ENCODE peak calls at places on chromosome 12, in ten cellular contexts. P is kidney, F is osteoblast, D is heart left ventricle, B is aorta, V is NCI-H510A, E is nucleus accumbens, Q is mesenchymal stem cell, C is GOT3, K is nephron progenitor cell. M is an unnamed sample.

GRCh38 chr12:10331642-10332239 is 24.1 kb downstream of the KLRD1 start:
- DNase-seq in Q (peak), V (peak), P (no peak), F (peak), E (no peak), C (no peak), K (peak), B (no peak), D (no peak), M (peak)

GRCh38 chr12:27635349-27635972 is 60.8 kb upstream of the REP15 start:
- DNase-seq in D (no peak), P (no peak), K (no peak), C (no peak), F (peak), B (no peak), E (no peak), V (no peak), Q (peak), M (peak)

GRCh38 chr12:44654641-44655625 is 221.2 kb downstream of the NELL2 start:
- DNase-seq in D (no peak), P (peak), E (no peak), B (no peak), K (peak), Q (no peak), V (no peak), C (no peak), F (peak), M (no peak)

GRCh38 chr12:103495783-103496456 is at the start of gene C12orf42:
- DNase-seq in D (no peak), V (peak), C (no peak), Q (peak), K (peak), B (no peak), E (peak), F (peak), P (peak), M (peak)

GRCh38 chr12:1391722-1392121 is 202.7 kb downstream of the FBXL14 start:
- DNase-seq in C (no peak), V (no peak), D (no peak), Q (no peak), B (no peak), P (no peak), F (no peak), E (no peak), K (peak), M (peak)

GRCh38 chr12:6890789-6891624 is 13.6 kb upstream of the LRRC23 start:
- DNase-seq in C (peak), D (peak), Q (peak), F (peak), B (peak), E (peak), K (peak), P (peak), V (peak), M (peak)

GRCh38 chr12:94560416-94561221 is 89.7 kb downstream of the TMCC3 start:
- DNase-seq in D (no peak), P (peak), E (peak), B (no peak), V (no peak), Q (no peak), F (peak), K (no peak), C (no peak), M (peak)

GRCh38 chr12:127310548-127310947 is 956.4 kb upstream of the TMEM132C start:
- DNase-seq in F (no peak), E (no peak), P (no peak), K (no peak), V (no peak), B (no peak), D (no peak), C (no peak), Q (no peak), M (no peak)

GRCh38 chr12:47867496-47867941 is 37.3 kb downstream of the VDR start:
- DNase-seq in P (no peak), K (no peak), E (no peak), Q (peak), V (no peak), D (no peak), B (no peak), C (no peak), F (peak), M (peak)

GRCh38 chr12:116456683-116457082 is 102.5 kb upstream of the MAP1LC3B2 start:
- DNase-seq in E (no peak), P (peak), D (no peak), C (no peak), B (no peak), F (peak), V (no peak), K (no peak), Q (peak), M (no peak)

GRCh38 chr12:65885312-65885711 is 61.0 kb downstream of the HMGA2 start:
- DNase-seq in K (no peak), E (no peak), Q (no peak), D (no peak), V (no peak), P (no peak), C (no peak), F (peak), B (no peak), M (no peak)

GRCh38 chr12:24798335-24798734 is 150.6 kb downstream of the BCAT1 start:
- DNase-seq in E (no peak), D (no peak), K (no peak), C (no peak), Q (no peak), V (no peak), B (no peak), F (no peak), P (no peak), M (no peak)

GRCh38 chr12:123267991-123268843 is 3.4 kb downstream of the CDK2AP1 start:
- DNase-seq in F (peak), K (no peak), P (peak), E (peak), D (peak), V (peak), B (peak), C (no peak), Q (no peak), M (peak)

GRCh38 chr12:71955946-71956345 is 17.3 kb downstream of the TPH2 start:
- DNase-seq in Q (peak), K (no peak), E (no peak), F (no peak), V (no peak), D (no peak), B (no peak), P (no peak), C (no peak), M (no peak)

GRCh38 chr12:15682826-15683225 is 106.4 kb downstream of the EPS8 start:
- DNase-seq in V (no peak), Q (peak), K (no peak), E (no peak), C (no peak), D (no peak), F (no peak), P (no peak), B (no peak), M (no peak)

GRCh38 chr12:54415223-54415929 is 3.7 kb downstream of the ITGA5 start:
- DNase-seq in P (no peak), C (no peak), Q (no peak), V (no peak), B (no peak), F (peak), K (no peak), E (no peak), D (no peak), M (no peak)

GRCh38 chr12:70842136-70842535 is 78.4 kb downstream of the PTPRR start:
- DNase-seq in P (no peak), Q (no peak), K (no peak), C (no peak), F (no peak), B (no peak), D (no peak), E (no peak), V (no peak), M (no peak)

GRCh38 chr12:22657538-22657937 is 32.6 kb downstream of the ETNK1 start:
- DNase-seq in D (no peak), B (no peak), C (no peak), K (no peak), P (no peak), Q (peak), V (no peak), F (peak), E (no peak), M (no peak)